ENCODE peak calls at places on chromosomes 11 and 22, in eight cellular contexts. U, T, G, L, E, M, V and Z are unnamed samples.

GRCh38 chr22:48650323-48651035 is 1177.2 kb downstream of the BRD1 start:
- DNase-seq in U (no peak), T (no peak), G (no peak), L (no peak), E (no peak), M (no peak), V (no peak), Z (no peak)

GRCh38 chr22:41913040-41913719 is 1.7 kb downstream of the SHISA8 start:
- DNase-seq in U (no peak), T (no peak), G (no peak), L (no peak), E (no peak), M (no peak), V (no peak), Z (no peak)

GRCh38 chr11:31812392-31813241 is 1.5 kb upstream of the PAX6 start:
- DNase-seq in U (peak; percentile 59), T (no peak), G (peak; percentile 42), L (peak; percentile 51), E (no peak), M (no peak), V (no peak), Z (no peak)

GRCh38 chr11:88515002-88515401 is 177.5 kb upstream of the CTSC start:
- DNase-seq in U (no peak), T (no peak), G (no peak), L (no peak), E (no peak), M (no peak), V (no peak), Z (no peak)

GRCh38 chr11:65872555-65873279 is at the start of gene EFEMP2:
- DNase-seq in U (no peak), T (no peak), G (no peak), L (no peak), E (no peak), M (no peak), V (no peak), Z (no peak)

GRCh38 chr11:118002010-118002540 is 15.9 kb downstream of the IL10RA start:
- DNase-seq in U (no peak), T (no peak), G (no peak), L (no peak), E (no peak), M (no peak), V (no peak), Z (no peak)

GRCh38 chr22:38831166-38831945 is 12.5 kb downstream of the NPTXR start:
- DNase-seq in U (no peak), T (no peak), G (no peak), L (no peak), E (no peak), M (peak; percentile 29), V (peak; percentile 69), Z (no peak)

GRCh38 chr22:43838571-43839307 is 23.6 kb downstream of the SULT4A1 start:
- DNase-seq in U (no peak), T (no peak), G (no peak), L (no peak), E (no peak), M (no peak), V (no peak), Z (no peak)

GRCh38 chr11:46332568-46333128 is 14.6 kb upstream of the DGKZ start:
- DNase-seq in U (no peak), T (no peak), G (no peak), L (peak; percentile 77), E (no peak), M (no peak), V (no peak), Z (no peak)
- H3K4me1 ChIP-seq in U (peaks cover 7% of the 10 kb centered on the region), T (peaks cover 14% of the 10 kb centered on the region), G (no peaks in the 10 kb centered on the region), L (peaks cover 44% of the 10 kb centered on the region), E (peaks cover 9% of the 10 kb centered on the region), M (peaks cover 16% of the 10 kb centered on the region), V (no peaks in the 10 kb centered on the region), Z (no peaks in the 10 kb centered on the region)

GRCh38 chr11:35802221-35802620 is 139.6 kb downstream of the TRIM44 start:
- DNase-seq in U (no peak), T (no peak), G (no peak), L (no peak), E (no peak), M (no peak), V (no peak), Z (no peak)

GRCh38 chr11:35799655-35800054 is 137.1 kb downstream of the TRIM44 start:
- DNase-seq in U (no peak), T (no peak), G (no peak), L (peak; percentile 46), E (no peak), M (no peak), V (no peak), Z (no peak)

GRCh38 chr11:35802672-35803071 is 140.1 kb downstream of the TRIM44 start:
- DNase-seq in U (no peak), T (no peak), G (no peak), L (no peak), E (no peak), M (no peak), V (no peak), Z (no peak)

GRCh38 chr11:35803115-35803514 is 140.5 kb downstream of the TRIM44 start:
- DNase-seq in U (no peak), T (no peak), G (no peak), L (no peak), E (no peak), M (no peak), V (no peak), Z (no peak)

DNA sequence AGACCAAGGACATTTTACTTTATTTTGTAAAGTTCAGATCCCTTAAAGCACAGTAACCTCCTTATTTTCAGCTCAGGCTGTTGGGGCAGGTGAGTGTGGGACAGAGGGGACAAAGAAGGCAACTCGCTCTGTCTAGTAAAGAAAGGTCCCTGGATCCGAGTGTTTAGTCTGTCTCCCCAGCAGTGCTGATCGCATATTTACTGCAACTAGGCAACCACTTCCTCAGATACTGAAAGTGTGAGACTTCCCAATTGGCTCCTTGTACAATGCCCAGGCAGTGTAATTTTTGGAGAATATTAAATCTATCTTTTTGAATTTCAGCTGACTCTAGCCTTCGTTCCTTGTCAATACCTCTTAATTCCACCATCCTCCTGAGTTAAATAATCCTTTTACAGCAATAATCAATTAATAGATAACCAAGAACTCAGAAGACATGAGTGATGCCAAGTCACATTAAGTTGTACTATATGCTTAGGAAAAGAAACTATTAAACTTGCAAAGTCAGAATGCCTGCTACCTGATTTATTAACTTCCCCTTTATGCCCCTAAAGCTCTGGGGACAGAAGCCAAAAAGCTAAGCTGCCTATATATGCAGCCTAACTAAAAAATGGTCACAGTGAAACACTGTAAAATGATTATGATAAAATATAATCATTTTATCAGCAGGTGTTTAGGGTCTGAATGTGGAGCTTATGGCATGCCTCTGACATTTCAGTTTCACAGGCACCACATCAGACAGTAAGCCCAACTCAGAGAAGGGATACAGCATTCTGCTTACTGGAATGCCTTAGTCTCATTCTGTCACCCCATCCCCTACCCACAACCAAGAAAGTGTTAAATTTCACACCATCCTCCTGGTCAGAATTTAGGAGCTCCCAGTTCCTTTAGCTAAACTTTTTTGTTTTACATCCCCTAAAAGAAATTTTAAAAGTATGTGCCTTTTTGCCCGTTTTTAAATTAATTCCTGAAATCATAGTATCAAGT is 138.7 kb downstream of the TRIM44 start:
- DNase-seq in U (peak; percentile 67), T (no peak), G (no peak), L (no peak), E (no peak), M (no peak), V (no peak), Z (no peak)
- H3K4me1 ChIP-seq in U (peaks cover 2% of the 10 kb centered on the region), T (no peaks in the 10 kb centered on the region), G (no peaks in the 10 kb centered on the region), L (no peaks in the 10 kb centered on the region), E (no peaks in the 10 kb centered on the region), M (peaks cover 5% of the 10 kb centered on the region), V (peaks cover 9% of the 10 kb centered on the region), Z (no peaks in the 10 kb centered on the region)

GRCh38 chr11:27358306-27358705 is 4.7 kb downstream of the CCDC34 start:
- DNase-seq in U (no peak), T (no peak), G (no peak), L (no peak), E (no peak), M (no peak), V (peak; percentile 38), Z (no peak)

GRCh38 chr11:27356624-27357222 is 6.3 kb downstream of the CCDC34 start:
- DNase-seq in U (no peak), T (no peak), G (peak; percentile 53), L (no peak), E (no peak), M (no peak), V (no peak), Z (no peak)

GRCh38 chr11:27354359-27354965 is 8.6 kb downstream of the CCDC34 start:
- DNase-seq in U (no peak), T (no peak), G (no peak), L (no peak), E (no peak), M (no peak), V (no peak), Z (no peak)

GRCh38 chr11:27355575-27356104 is 7.4 kb downstream of the CCDC34 start:
- DNase-seq in U (no peak), T (no peak), G (no peak), L (no peak), E (no peak), M (no peak), V (no peak), Z (no peak)

DNA sequence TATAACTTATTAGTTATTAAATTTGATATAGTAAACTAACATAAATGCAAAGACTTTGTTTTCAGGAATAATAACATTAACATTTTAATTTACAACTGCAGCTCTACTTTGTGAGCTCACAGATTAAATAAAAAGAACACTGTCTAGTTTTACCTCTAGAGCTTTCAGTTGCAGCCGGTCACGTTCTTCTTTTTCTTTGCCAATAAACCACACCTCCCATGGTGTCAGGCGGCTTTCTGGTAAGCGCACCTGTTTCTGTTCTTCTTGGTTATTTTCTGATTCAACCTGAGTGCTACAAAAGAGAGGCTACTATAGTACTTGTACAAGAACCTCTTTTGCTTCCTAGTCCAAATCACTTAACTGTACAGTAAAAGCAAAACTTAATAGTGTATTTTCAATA is 5.8 kb downstream of the CCDC34 start:
- DNase-seq in U (no peak), T (peak; percentile 52), G (peak; percentile 82), L (no peak), E (no peak), M (no peak), V (no peak), Z (no peak)
- H3K4me1 ChIP-seq in U (peaks cover 7% of the 10 kb centered on the region), T (peaks cover 6% of the 10 kb centered on the region), G (peaks cover 25% of the 10 kb centered on the region), L (peaks cover 37% of the 10 kb centered on the region), E (peaks cover 2% of the 10 kb centered on the region), M (peaks cover under 1% of the 10 kb centered on the region), V (no peaks in the 10 kb centered on the region), Z (no peaks in the 10 kb centered on the region)

GRCh38 chr11:129234978-129235377 is 42.9 kb upstream of the ARHGAP32 start:
- DNase-seq in U (no peak), T (no peak), G (no peak), L (no peak), E (no peak), M (no peak), V (no peak), Z (no peak)

GRCh38 chr11:129239207-129239606 is 47.1 kb upstream of the ARHGAP32 start:
- DNase-seq in U (no peak), T (no peak), G (no peak), L (no peak), E (no peak), M (no peak), V (no peak), Z (no peak)

GRCh38 chr11:129236850-129237249 is 44.7 kb upstream of the ARHGAP32 start:
- DNase-seq in U (no peak), T (no peak), G (no peak), L (no peak), E (no peak), M (no peak), V (no peak), Z (no peak)

GRCh38 chr11:129237456-129237855 is 45.3 kb upstream of the ARHGAP32 start:
- DNase-seq in U (peak; percentile 30), T (no peak), G (no peak), L (no peak), E (no peak), M (no peak), V (no peak), Z (no peak)

DNA sequence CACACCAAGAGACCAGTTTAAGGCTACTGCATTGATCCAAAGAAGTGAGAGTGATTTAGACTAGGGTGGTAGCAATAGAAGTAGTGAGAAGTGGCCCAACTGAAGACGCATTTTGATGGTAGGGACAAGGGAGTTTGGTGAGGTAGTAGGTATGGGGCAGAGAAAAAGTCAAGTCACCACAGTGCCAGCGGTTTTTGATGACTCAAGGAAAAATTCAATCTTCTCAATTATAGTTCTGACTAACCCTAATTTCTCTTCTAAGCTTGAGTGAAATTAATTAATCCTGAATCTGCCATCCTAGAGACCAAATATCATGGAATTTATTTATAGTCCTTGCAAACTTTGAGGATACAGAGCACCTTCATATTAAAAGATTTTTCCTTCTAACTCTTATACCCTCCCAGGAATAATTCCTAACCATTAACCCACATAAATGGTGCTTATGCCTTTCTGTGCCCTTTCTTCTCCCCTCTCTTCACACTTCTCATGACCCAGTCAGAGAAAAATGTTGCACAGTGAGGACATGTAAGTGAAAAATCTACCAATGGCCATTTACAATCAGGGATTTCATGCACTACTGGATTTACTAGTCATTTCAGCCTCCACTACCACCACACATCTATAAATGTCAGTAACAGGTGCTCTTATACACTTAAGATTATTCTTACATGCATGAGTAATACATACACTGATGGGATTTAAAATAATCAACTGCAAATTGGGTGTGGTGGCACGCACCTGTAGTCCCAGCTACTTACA is 45.9 kb upstream of the ARHGAP32 start:
- DNase-seq in U (no peak), T (no peak), G (no peak), L (no peak), E (no peak), M (no peak), V (no peak), Z (no peak)
- H3K4me1 ChIP-seq in U (no peaks in the 10 kb centered on the region), T (no peaks in the 10 kb centered on the region), G (no peaks in the 10 kb centered on the region), L (peaks cover 6% of the 10 kb centered on the region), E (no peaks in the 10 kb centered on the region), M (no peaks in the 10 kb centered on the region), V (no peaks in the 10 kb centered on the region), Z (no peaks in the 10 kb centered on the region)